ENCODE peak calls at places on chromosomes 3 and 15, in five cellular contexts. One of them, this sample, is unnamed.

GRCh38 chr3:63661242-63661641 is 8.8 kb downstream of the SNTN start:
- DNase-seq in H1: no peak
- DNase-seq in psoas muscle: no peak
- DNase-seq in GM06990: no peak
- DNase-seq in B cell: no peak
- DNase-seq in this sample: no peak

GRCh38 chr15:88874275-88874674 is 21.1 kb downstream of the HAPLN3 start:
- DNase-seq in H1: no peak
- DNase-seq in psoas muscle: no peak
- DNase-seq in GM06990: no peak
- DNase-seq in B cell: no peak
- DNase-seq in this sample: no peak

GRCh38 chr3:123758081-123758564 is 126.0 kb downstream of the MYLK start:
- DNase-seq in H1: peak; percentile 35
- DNase-seq in psoas muscle: no peak
- DNase-seq in GM06990: no peak
- DNase-seq in B cell: no peak
- DNase-seq in this sample: peak; percentile 87

GRCh38 chr3:139473155-139473771 is 3.1 kb downstream of the RBP2 start:
- DNase-seq in H1: no peak
- DNase-seq in psoas muscle: no peak
- DNase-seq in GM06990: no peak
- DNase-seq in B cell: no peak
- DNase-seq in this sample: no peak

GRCh38 chr3:193980326-193980725 is 155.6 kb upstream of the HES1 start:
- DNase-seq in H1: no peak
- DNase-seq in psoas muscle: no peak
- DNase-seq in GM06990: no peak
- DNase-seq in B cell: no peak
- DNase-seq in this sample: no peak

GRCh38 chr3:128983293-128984069 is 10.4 kb downstream of the CFAP92 start:
- DNase-seq in H1: no peak
- DNase-seq in psoas muscle: no peak
- DNase-seq in GM06990: no peak
- DNase-seq in B cell: no peak
- DNase-seq in this sample: no peak

GRCh38 chr3:42090973-42091731 is at the start of gene TRAK1:
- DNase-seq in H1: no peak
- DNase-seq in psoas muscle: no peak
- DNase-seq in GM06990: no peak
- DNase-seq in B cell: no peak
- DNase-seq in this sample: no peak

GRCh38 chr15:58362262-58362922 is 69.4 kb upstream of the LIPC start:
- DNase-seq in H1: no peak
- DNase-seq in psoas muscle: no peak
- DNase-seq in GM06990: no peak
- DNase-seq in B cell: no peak
- DNase-seq in this sample: no peak

GRCh38 chr3:46759239-46760152 is 41.8 kb upstream of the PRSS50 start:
- DNase-seq in H1: no peak
- DNase-seq in psoas muscle: no peak
- DNase-seq in GM06990: no peak
- DNase-seq in B cell: no peak
- DNase-seq in this sample: no peak

GRCh38 chr3:193190387-193190786 is 50.6 kb upstream of the PLAAT1 start:
- DNase-seq in H1: peak; percentile 54
- DNase-seq in psoas muscle: no peak
- DNase-seq in GM06990: no peak
- DNase-seq in B cell: no peak
- DNase-seq in this sample: no peak

GRCh38 chr3:141707741-141708203 is 30.3 kb upstream of the RNF7 start:
- DNase-seq in H1: no peak
- DNase-seq in psoas muscle: no peak
- DNase-seq in GM06990: no peak
- DNase-seq in B cell: no peak
- DNase-seq in this sample: peak; percentile 76

GRCh38 chr3:43879166-43879565 is 188.4 kb downstream of the ABHD5 start:
- DNase-seq in H1: peak; percentile 63
- DNase-seq in psoas muscle: no peak
- DNase-seq in GM06990: no peak
- DNase-seq in B cell: no peak
- DNase-seq in this sample: no peak

GRCh38 chr3:187667526-187667925 is 2.7 kb downstream of the SST start:
- DNase-seq in H1: no peak
- DNase-seq in psoas muscle: no peak
- DNase-seq in GM06990: no peak
- DNase-seq in B cell: no peak
- DNase-seq in this sample: no peak

GRCh38 chr3:86180696-86181095 is 810.3 kb downstream of the VGLL3 start:
- DNase-seq in H1: no peak
- DNase-seq in psoas muscle: no peak
- DNase-seq in GM06990: no peak
- DNase-seq in B cell: no peak
- DNase-seq in this sample: no peak

GRCh38 chr15:77554306-77555080 is 78.2 kb downstream of the LINGO1 start:
- DNase-seq in H1: no peak
- DNase-seq in psoas muscle: no peak
- DNase-seq in GM06990: no peak
- DNase-seq in B cell: no peak
- DNase-seq in this sample: no peak

GRCh38 chr3:183653209-183654064 is 18.0 kb downstream of the KLHL24 start:
- DNase-seq in H1: peak; percentile 53
- DNase-seq in psoas muscle: no peak
- DNase-seq in GM06990: no peak
- DNase-seq in B cell: no peak
- DNase-seq in this sample: no peak

GRCh38 chr15:90340345-90340744 is 11.7 kb upstream of the ZNF774 start:
- DNase-seq in H1: peak; percentile 52
- DNase-seq in psoas muscle: no peak
- DNase-seq in GM06990: no peak
- DNase-seq in B cell: no peak
- DNase-seq in this sample: no peak

GRCh38 chr3:177294221-177294620 is 96.9 kb upstream of the TBL1XR1 start:
- DNase-seq in H1: no peak
- DNase-seq in psoas muscle: peak; percentile 53
- DNase-seq in GM06990: no peak
- DNase-seq in B cell: no peak
- DNase-seq in this sample: peak; percentile 19

GRCh38 chr3:151265166-151265565 is 13.2 kb downstream of the P2RY14 start:
- DNase-seq in H1: no peak
- DNase-seq in psoas muscle: no peak
- DNase-seq in GM06990: no peak
- DNase-seq in B cell: no peak
- DNase-seq in this sample: no peak

GRCh38 chr15:63593705-63594671 is 3.2 kb upstream of the FBXL22 start:
- DNase-seq in H1: no peak
- DNase-seq in psoas muscle: no peak
- DNase-seq in GM06990: no peak
- DNase-seq in B cell: no peak
- DNase-seq in this sample: no peak

GRCh38 chr3:153028336-153028735 is 133.7 kb upstream of the RAP2B start:
- DNase-seq in H1: no peak
- DNase-seq in psoas muscle: no peak
- DNase-seq in GM06990: no peak
- DNase-seq in B cell: no peak
- DNase-seq in this sample: no peak

GRCh38 chr15:75648156-75649000 is 666 bp downstream of the SNX33 start:
- DNase-seq in H1: no peak
- DNase-seq in psoas muscle: peak; percentile 57
- DNase-seq in GM06990: no peak
- DNase-seq in B cell: no peak
- DNase-seq in this sample: peak; percentile 29

GRCh38 chr15:96038650-96039049 is 291.9 kb upstream of the NR2F2 start:
- DNase-seq in H1: no peak
- DNase-seq in psoas muscle: no peak
- DNase-seq in GM06990: no peak
- DNase-seq in B cell: no peak
- DNase-seq in this sample: no peak

GRCh38 chr3:58667229-58667628 is 655 bp upstream of the FAM3D start:
- DNase-seq in H1: no peak
- DNase-seq in psoas muscle: no peak
- DNase-seq in GM06990: no peak
- DNase-seq in B cell: no peak
- DNase-seq in this sample: no peak

GRCh38 chr3:86989611-86990010 is 1.3 kb downstream of the VGLL3 start:
- DNase-seq in H1: no peak
- DNase-seq in psoas muscle: no peak
- DNase-seq in GM06990: no peak
- DNase-seq in B cell: no peak
- DNase-seq in this sample: no peak

GRCh38 chr3:167742338-167742737 is 6.8 kb downstream of the SERPINI1 start:
- DNase-seq in H1: no peak
- DNase-seq in psoas muscle: no peak
- DNase-seq in GM06990: no peak
- DNase-seq in B cell: no peak
- DNase-seq in this sample: no peak

GRCh38 chr3:13013994-13014754 is 59.1 kb downstream of the IQSEC1 start:
- DNase-seq in H1: no peak
- DNase-seq in psoas muscle: no peak
- DNase-seq in GM06990: peak; percentile 70
- DNase-seq in B cell: no peak
- DNase-seq in this sample: no peak

GRCh38 chr3:81490541-81491288 is 270.7 kb downstream of the GBE1 start:
- DNase-seq in H1: peak; percentile 87
- DNase-seq in psoas muscle: peak; percentile 57
- DNase-seq in GM06990: peak; percentile 9
- DNase-seq in B cell: peak; percentile 77
- DNase-seq in this sample: peak; percentile 79

GRCh38 chr15:45535486-45536042 is 13.0 kb upstream of the SLC30A4 start:
- DNase-seq in H1: no peak
- DNase-seq in psoas muscle: no peak
- DNase-seq in GM06990: no peak
- DNase-seq in B cell: no peak
- DNase-seq in this sample: no peak

GRCh38 chr15:64460737-64461576 is 579 bp downstream of the ZNF609 start:
- DNase-seq in H1: peak; percentile 54
- DNase-seq in psoas muscle: peak; percentile 34
- DNase-seq in GM06990: peak; percentile 29
- DNase-seq in B cell: no peak
- DNase-seq in this sample: peak; percentile 85

DNA sequence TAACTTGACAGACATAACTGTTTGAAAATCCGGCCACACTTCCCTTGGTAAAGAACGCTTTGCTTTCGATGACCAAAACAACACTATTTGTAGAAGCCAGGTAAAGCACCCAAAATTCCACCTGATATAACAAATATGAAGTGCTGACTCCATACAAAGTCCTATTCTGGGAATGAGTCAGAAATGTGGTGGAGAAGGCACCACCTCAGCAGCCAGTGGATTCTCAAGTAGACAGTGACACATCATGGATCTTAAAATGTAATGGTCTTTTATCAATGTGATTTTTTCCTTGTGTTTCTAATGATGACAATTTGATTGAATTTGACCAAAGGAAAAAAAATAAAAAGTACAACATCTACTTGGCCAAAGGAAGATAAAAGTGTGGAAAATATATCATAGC is 135.0 kb upstream of the WNT5A start:
- DNase-seq in H1: no peak
- DNase-seq in psoas muscle: no peak
- DNase-seq in GM06990: no peak
- DNase-seq in B cell: no peak
- DNase-seq in this sample: peak; percentile 33
- TF ChIP-seq CTCF in H1: no peak
- TF ChIP-seq CTCF in psoas muscle: no peak
- TF ChIP-seq CTCF in GM06990: no peak
- TF ChIP-seq CTCF in B cell: no peak
- TF ChIP-seq CTCF in this sample: no peak

GRCh38 chr3:29057326-29057725 is 223.5 kb upstream of the RBMS3 start:
- DNase-seq in H1: no peak
- DNase-seq in psoas muscle: no peak
- DNase-seq in GM06990: no peak
- DNase-seq in B cell: no peak
- DNase-seq in this sample: peak; percentile 75
- TF ChIP-seq CTCF in H1: no peak
- TF ChIP-seq CTCF in psoas muscle: no peak
- TF ChIP-seq CTCF in GM06990: no peak
- TF ChIP-seq CTCF in B cell: no peak
- TF ChIP-seq CTCF in this sample: no peak

GRCh38 chr15:57017024-57017423 is 98.6 kb downstream of the TCF12 start:
- DNase-seq in H1: no peak
- DNase-seq in psoas muscle: no peak
- DNase-seq in GM06990: no peak
- DNase-seq in B cell: no peak
- DNase-seq in this sample: no peak
- TF ChIP-seq CTCF in H1: peak; percentile 16
- TF ChIP-seq CTCF in psoas muscle: peak; percentile 8
- TF ChIP-seq CTCF in GM06990: peak; percentile 20
- TF ChIP-seq CTCF in B cell: no peak
- TF ChIP-seq CTCF in this sample: peak; percentile 58

DNA sequence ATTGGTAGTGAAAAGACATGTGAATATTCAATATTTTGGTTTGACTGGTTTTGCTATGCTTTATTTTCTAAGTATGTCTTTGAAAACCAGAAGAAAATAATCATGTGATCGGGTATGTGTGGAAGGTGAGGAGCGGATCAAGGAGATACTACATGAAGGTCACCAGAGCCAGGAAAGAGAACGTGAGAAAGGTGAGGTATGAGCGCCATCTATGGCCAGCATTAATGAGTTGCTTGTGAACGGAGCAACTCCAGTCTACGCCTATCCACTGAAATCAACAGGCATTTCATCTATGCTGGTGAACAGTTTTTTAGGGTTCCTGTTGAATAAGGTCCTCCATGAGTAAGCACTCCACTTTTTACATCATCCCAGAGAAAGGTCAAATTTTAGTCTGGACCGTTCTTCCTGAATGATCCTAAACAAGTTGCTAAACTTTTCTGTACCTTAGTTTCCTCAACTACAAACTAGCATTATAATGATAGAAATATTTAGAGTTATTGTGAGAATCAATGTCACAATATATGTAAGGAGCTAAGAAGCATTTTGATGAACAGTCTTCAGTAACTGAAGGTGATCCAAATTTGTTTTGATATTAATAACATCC is 1435.2 kb upstream of the CADM2 start:
- DNase-seq in H1: peak; percentile 54
- DNase-seq in psoas muscle: no peak
- DNase-seq in GM06990: no peak
- DNase-seq in B cell: no peak
- DNase-seq in this sample: no peak
- TF ChIP-seq CTCF in H1: peak; percentile 67
- TF ChIP-seq CTCF in psoas muscle: peak; percentile 43
- TF ChIP-seq CTCF in GM06990: peak; percentile 48
- TF ChIP-seq CTCF in B cell: no peak
- TF ChIP-seq CTCF in this sample: peak; percentile 22

GRCh38 chr3:100489118-100489517 is 3.3 kb upstream of the TMEM45A start:
- DNase-seq in H1: no peak
- DNase-seq in psoas muscle: no peak
- DNase-seq in GM06990: no peak
- DNase-seq in B cell: no peak
- DNase-seq in this sample: no peak
- TF ChIP-seq CTCF in H1: no peak
- TF ChIP-seq CTCF in psoas muscle: no peak
- TF ChIP-seq CTCF in GM06990: no peak
- TF ChIP-seq CTCF in B cell: no peak
- TF ChIP-seq CTCF in this sample: no peak

DNA sequence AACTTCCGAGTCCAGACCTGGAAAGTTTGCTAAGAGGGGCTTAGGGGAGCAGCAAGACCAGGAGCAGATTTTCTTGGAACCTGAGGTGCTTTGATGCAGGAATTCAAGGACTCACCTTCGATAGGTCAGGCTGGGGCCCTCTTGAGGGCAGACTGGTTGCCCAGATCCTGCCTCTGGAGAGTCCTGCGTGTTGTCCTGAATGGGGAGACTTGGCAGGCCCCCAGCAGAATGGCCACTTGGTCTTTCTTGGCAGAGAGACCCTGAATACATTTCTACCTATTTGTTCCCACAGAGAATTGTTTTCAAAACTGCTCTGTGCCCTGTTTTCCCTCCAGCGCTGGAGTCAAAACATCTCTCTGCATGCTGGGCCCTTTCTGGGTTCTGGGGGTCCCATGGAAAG is 4.2 kb downstream of the KLF13 start:
- DNase-seq in H1: no peak
- DNase-seq in psoas muscle: no peak
- DNase-seq in GM06990: no peak
- DNase-seq in B cell: no peak
- DNase-seq in this sample: no peak
- TF ChIP-seq CTCF in H1: no peak
- TF ChIP-seq CTCF in psoas muscle: no peak
- TF ChIP-seq CTCF in GM06990: no peak
- TF ChIP-seq CTCF in B cell: no peak
- TF ChIP-seq CTCF in this sample: no peak